ENCODE peak calls at places on chromosomes 4 and X, in nine cellular contexts. G is breast epithelium, Y is IMR-90, B is pancreas, D is astrocyte, L is tibial nerve, Z is Peyer's patch, J is mammary epithelial cell, V is DND-41. Q is an unnamed sample.

GRCh38 chrX:149365061-149365460 is 140.0 kb downstream of the IDS start:
- DNase-seq in G (no peak), Y (no peak), B (no peak), D (peak), L (no peak), Z (no peak), J (peak), V (no peak), Q (no peak)

GRCh38 chrX:30888526-30889146 is 418 bp downstream of the TAB3 start:
- DNase-seq in G (no peak), Y (no peak), B (no peak), D (peak), L (no peak), Z (no peak), J (no peak), V (peak), Q (peak)

GRCh38 chr4:56671373-56671772 is 9.7 kb downstream of the HOPX start:
- DNase-seq in G (no peak), Y (no peak), B (no peak), D (no peak), L (no peak), Z (no peak), J (no peak), V (no peak), Q (no peak)

GRCh38 chr4:141684785-141685184 is 48.4 kb downstream of the IL15 start:
- DNase-seq in G (no peak), Y (peak), B (no peak), D (peak), L (no peak), Z (no peak), J (peak), V (no peak), Q (no peak)

GRCh38 chr4:40288547-40288946 is 46.6 kb upstream of the CHRNA9 start:
- DNase-seq in G (no peak), Y (no peak), B (no peak), D (no peak), L (no peak), Z (peak), J (no peak), V (no peak), Q (no peak)

GRCh38 chr4:90745176-90745575 is 618.0 kb downstream of the CCSER1 start:
- DNase-seq in G (no peak), Y (no peak), B (no peak), D (peak), L (no peak), Z (no peak), J (peak), V (no peak), Q (no peak)

GRCh38 chrX:154460326-154460725 is 2.2 kb downstream of the PLXNA3 start:
- DNase-seq in G (no peak), Y (no peak), B (no peak), D (no peak), L (no peak), Z (no peak), J (no peak), V (no peak), Q (no peak)

GRCh38 chrX:115494133-115494532 is 66.8 kb upstream of the PLS3 start:
- DNase-seq in G (no peak), Y (peak), B (no peak), D (no peak), L (no peak), Z (no peak), J (no peak), V (no peak), Q (no peak)

GRCh38 chr4:23930750-23931488 is 41.1 kb upstream of the PPARGC1A start:
- DNase-seq in G (peak), Y (no peak), B (peak), D (peak), L (peak), Z (no peak), J (no peak), V (no peak), Q (peak)

GRCh38 chrX:30065226-30065625 is 150.1 kb upstream of the MAGEB2 start:
- DNase-seq in G (no peak), Y (peak), B (no peak), D (peak), L (no peak), Z (no peak), J (no peak), V (no peak), Q (no peak)

GRCh38 chr4:164935363-164935762 is 42.1 kb downstream of the TRIM61 start:
- DNase-seq in G (no peak), Y (no peak), B (no peak), D (no peak), L (no peak), Z (no peak), J (no peak), V (no peak), Q (no peak)

GRCh38 chr4:159977907-159978617 is 875.2 kb downstream of the RAPGEF2 start:
- DNase-seq in G (no peak), Y (no peak), B (no peak), D (no peak), L (no peak), Z (no peak), J (peak), V (no peak), Q (no peak)

GRCh38 chr4:82733636-82734035 is 65.0 kb downstream of the SCD5 start:
- DNase-seq in G (no peak), Y (peak), B (peak), D (peak), L (no peak), Z (no peak), J (peak), V (no peak), Q (no peak)

GRCh38 chr4:152529880-152530279 is 6.0 kb downstream of the FBXW7 start:
- DNase-seq in G (no peak), Y (no peak), B (no peak), D (no peak), L (no peak), Z (no peak), J (no peak), V (no peak), Q (no peak)

GRCh38 chr4:43456383-43456782 is 563.9 kb downstream of the GRXCR1 start:
- DNase-seq in G (no peak), Y (peak), B (no peak), D (peak), L (no peak), Z (no peak), J (peak), V (no peak), Q (no peak)

GRCh38 chr4:85741921-85742591 is 267.1 kb downstream of the ARHGAP24 start:
- DNase-seq in G (no peak), Y (no peak), B (peak), D (no peak), L (no peak), Z (no peak), J (no peak), V (no peak), Q (no peak)

GRCh38 chrX:24423960-24424359 is 41.1 kb upstream of the PDK3 start:
- DNase-seq in G (no peak), Y (no peak), B (no peak), D (no peak), L (no peak), Z (no peak), J (no peak), V (no peak), Q (no peak)

GRCh38 chrX:105564536-105564935 is 257.8 kb upstream of the NRK start:
- DNase-seq in G (no peak), Y (peak), B (no peak), D (peak), L (no peak), Z (no peak), J (peak), V (no peak), Q (no peak)

GRCh38 chrX:20530319-20530979 is 263.7 kb upstream of the RPS6KA3 start:
- DNase-seq in G (peak), Y (peak), B (peak), D (no peak), L (peak), Z (peak), J (peak), V (peak), Q (no peak)

GRCh38 chrX:104137496-104137895 is 19.3 kb downstream of the SLC25A53 start:
- DNase-seq in G (no peak), Y (no peak), B (no peak), D (peak), L (no peak), Z (no peak), J (no peak), V (peak), Q (no peak)

GRCh38 chr4:113106076-113106475 is 56.6 kb downstream of the ANK2 start:
- DNase-seq in G (no peak), Y (peak), B (no peak), D (peak), L (no peak), Z (no peak), J (peak), V (no peak), Q (no peak)

GRCh38 chr4:97953171-97953570 is 190.1 kb downstream of the STPG2 start:
- DNase-seq in G (no peak), Y (no peak), B (no peak), D (no peak), L (no peak), Z (no peak), J (no peak), V (peak), Q (no peak)

GRCh38 chrX:20445109-20445508 is 178.4 kb upstream of the RPS6KA3 start:
- DNase-seq in G (no peak), Y (no peak), B (no peak), D (no peak), L (no peak), Z (no peak), J (no peak), V (no peak), Q (no peak)

GRCh38 chr4:48722509-48723446 is 57.3 kb downstream of the FRYL start:
- DNase-seq in G (no peak), Y (peak), B (no peak), D (peak), L (no peak), Z (no peak), J (no peak), V (no peak), Q (no peak)

GRCh38 chrX:387729-388128 is 1.0 kb upstream of the PPP2R3B start:
- DNase-seq in G (no peak), Y (no peak), B (no peak), D (no peak), L (no peak), Z (no peak), J (no peak), V (no peak), Q (no peak)

GRCh38 chrX:25204182-25204581 is 188.4 kb upstream of the ARX start:
- DNase-seq in G (no peak), Y (no peak), B (no peak), D (no peak), L (no peak), Z (no peak), J (no peak), V (no peak), Q (no peak)

GRCh38 chr4:80360102-80360501 is 24.6 kb downstream of the CFAP299 start:
- DNase-seq in G (no peak), Y (no peak), B (no peak), D (no peak), L (no peak), Z (no peak), J (no peak), V (peak), Q (no peak)

GRCh38 chr4:141339966-141340365 is 119.3 kb downstream of the ZNF330 start:
- DNase-seq in G (no peak), Y (peak), B (no peak), D (peak), L (no peak), Z (no peak), J (peak), V (no peak), Q (no peak)

GRCh38 chr4:139540161-139540560 is 15.9 kb downstream of the SETD7 start:
- DNase-seq in G (no peak), Y (no peak), B (no peak), D (no peak), L (no peak), Z (no peak), J (no peak), V (no peak), Q (no peak)

GRCh38 chr4:1978226-1978625 is 30.5 kb downstream of the NELFA start:
- DNase-seq in G (no peak), Y (no peak), B (no peak), D (no peak), L (no peak), Z (no peak), J (no peak), V (no peak), Q (no peak)

GRCh38 chrX:136856050-136856449 is 24.5 kb downstream of the RBMX start:
- DNase-seq in G (no peak), Y (no peak), B (no peak), D (no peak), L (no peak), Z (no peak), J (no peak), V (no peak), Q (no peak)

GRCh38 chrX:107574054-107574683 is 54.1 kb upstream of the PRPS1 start:
- DNase-seq in G (no peak), Y (peak), B (no peak), D (peak), L (no peak), Z (no peak), J (peak), V (no peak), Q (no peak)

GRCh38 chr4:186144596-186145569 is 40.4 kb downstream of the FAM149A start:
- DNase-seq in G (no peak), Y (peak), B (peak), D (peak), L (no peak), Z (no peak), J (peak), V (no peak), Q (peak)

GRCh38 chr4:174401471-174402130 is 117.9 kb downstream of the CEP44 start:
- DNase-seq in G (no peak), Y (no peak), B (no peak), D (peak), L (no peak), Z (no peak), J (no peak), V (no peak), Q (no peak)

GRCh38 chrX:40099046-40099968 is 1.5 kb upstream of the BCOR start:
- DNase-seq in G (no peak), Y (no peak), B (peak), D (no peak), L (no peak), Z (peak), J (no peak), V (peak), Q (no peak)

GRCh38 chr4:159071178-159071968 is 31.5 kb upstream of the RAPGEF2 start:
- DNase-seq in G (no peak), Y (peak), B (no peak), D (peak), L (no peak), Z (no peak), J (peak), V (no peak), Q (no peak)

GRCh38 chr4:87532109-87532508 is 2.9 kb upstream of the SPARCL1 start:
- DNase-seq in G (no peak), Y (no peak), B (no peak), D (no peak), L (no peak), Z (no peak), J (no peak), V (no peak), Q (no peak)

GRCh38 chr4:89492476-89493110 is 185.0 kb upstream of the GPRIN3 start:
- DNase-seq in G (no peak), Y (peak), B (no peak), D (peak), L (no peak), Z (no peak), J (peak), V (no peak), Q (no peak)

GRCh38 chr4:116796022-116796421 is 289.4 kb downstream of the TRAM1L1 start:
- DNase-seq in G (no peak), Y (no peak), B (no peak), D (no peak), L (no peak), Z (no peak), J (no peak), V (no peak), Q (no peak)

GRCh38 chr4:113316879-113317278 is 267.4 kb downstream of the ANK2 start:
- DNase-seq in G (no peak), Y (no peak), B (no peak), D (peak), L (no peak), Z (peak), J (no peak), V (no peak), Q (no peak)

GRCh38 chr4:10458190-10458589 is 964 bp upstream of the ZNF518B start:
- DNase-seq in G (no peak), Y (no peak), B (no peak), D (no peak), L (no peak), Z (no peak), J (no peak), V (no peak), Q (no peak)

GRCh38 chr4:10456270-10457254 is 664 bp downstream of the ZNF518B start:
- DNase-seq in G (no peak), Y (peak), B (peak), D (peak), L (no peak), Z (peak), J (peak), V (no peak), Q (no peak)

GRCh38 chr4:10459305-10459704 is 2.1 kb upstream of the ZNF518B start:
- DNase-seq in G (no peak), Y (no peak), B (no peak), D (no peak), L (no peak), Z (no peak), J (no peak), V (no peak), Q (no peak)

GRCh38 chr4:10455133-10455532 is 2.1 kb downstream of the ZNF518B start:
- DNase-seq in G (no peak), Y (no peak), B (no peak), D (no peak), L (no peak), Z (no peak), J (no peak), V (no peak), Q (no peak)

DNA sequence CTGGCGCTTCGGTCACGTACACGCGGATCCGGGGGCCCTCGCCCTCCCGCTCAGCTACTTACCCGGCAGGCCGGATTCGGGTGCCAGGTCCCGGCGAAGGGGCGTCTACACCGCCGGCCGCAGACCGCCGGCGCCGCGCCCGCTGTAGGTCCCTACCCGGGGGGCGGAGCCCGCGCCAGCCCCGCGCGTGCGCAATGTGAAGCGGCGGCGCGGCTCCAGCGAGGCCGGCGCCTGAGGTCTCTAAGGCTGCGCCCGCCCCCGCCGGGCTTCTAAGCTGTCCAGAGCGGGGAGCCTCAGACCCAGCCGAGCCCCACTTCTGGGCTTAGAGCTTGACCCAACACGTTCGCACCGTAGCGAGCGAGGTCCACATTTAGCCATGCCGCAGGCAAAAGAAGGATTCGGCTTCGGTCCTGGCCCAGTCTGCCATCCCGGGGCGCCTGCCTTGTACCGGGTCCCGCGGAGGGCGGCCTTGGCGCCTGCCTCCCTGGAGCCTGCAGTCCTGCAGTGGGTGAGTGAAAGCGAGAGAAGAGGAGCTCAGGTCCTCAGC is at the start of gene ZNF518B:
- DNase-seq in G (no peak), Y (peak), B (peak), D (peak), L (peak), Z (peak), J (peak), V (peak), Q (no peak)
- H3K27ac ChIP-seq in G (peak), Y (peak), B (no peak), D (peak), L (no peak), Z (peak), J (no peak), V (no peak), Q (peak)

GRCh38 chr4:19408488-19408887 is 843.2 kb upstream of the SLIT2 start:
- DNase-seq in G (no peak), Y (no peak), B (no peak), D (no peak), L (no peak), Z (no peak), J (no peak), V (no peak), Q (no peak)

GRCh38 chr4:19403786-19404185 is 847.9 kb upstream of the SLIT2 start:
- DNase-seq in G (no peak), Y (no peak), B (no peak), D (no peak), L (no peak), Z (no peak), J (no peak), V (no peak), Q (no peak)

GRCh38 chr4:19400820-19401219 is 850.9 kb upstream of the SLIT2 start:
- DNase-seq in G (no peak), Y (no peak), B (no peak), D (no peak), L (no peak), Z (no peak), J (no peak), V (no peak), Q (no peak)

GRCh38 chr4:19402666-19403065 is 849.0 kb upstream of the SLIT2 start:
- DNase-seq in G (no peak), Y (peak), B (no peak), D (no peak), L (no peak), Z (no peak), J (no peak), V (no peak), Q (no peak)

GRCh38 chr4:19406789-19407188 is 844.9 kb upstream of the SLIT2 start:
- DNase-seq in G (no peak), Y (no peak), B (no peak), D (no peak), L (no peak), Z (no peak), J (no peak), V (no peak), Q (no peak)
- TF ChIP-seq CTCF in G (no peak), Y (no peak), B (no peak), D (no peak), L (no peak), Z (no peak), J (no peak), V (no peak), Q (no peak)

DNA sequence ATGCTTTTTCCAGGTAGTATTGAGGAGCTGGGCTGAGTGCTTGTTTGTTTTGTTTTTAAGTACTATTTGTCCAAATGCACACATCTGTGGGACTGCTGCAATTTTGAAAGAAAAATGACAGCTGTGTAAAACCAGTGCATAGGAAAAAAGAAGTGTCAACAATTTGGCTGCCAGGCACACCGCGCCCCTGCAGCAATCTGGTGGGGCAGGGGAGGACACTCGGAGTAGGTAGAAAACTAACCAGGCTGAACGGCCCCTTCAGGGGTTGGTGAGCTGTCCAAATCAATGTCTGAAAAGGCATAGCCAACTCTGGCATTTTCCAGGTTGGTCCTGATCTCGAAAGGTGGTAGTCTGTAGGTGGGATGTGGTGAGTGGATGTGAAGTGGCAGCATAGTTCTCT is 1.1 kb downstream of the LDOC1 start:
- DNase-seq in G (no peak), Y (no peak), B (no peak), D (no peak), L (no peak), Z (no peak), J (no peak), V (no peak), Q (no peak)
- H3K4me3 ChIP-seq in G (peak), Y (peak), B (peak), D (peak), L (peak), Z (no peak), J (peak), V (no peak), Q (peak)

DNA sequence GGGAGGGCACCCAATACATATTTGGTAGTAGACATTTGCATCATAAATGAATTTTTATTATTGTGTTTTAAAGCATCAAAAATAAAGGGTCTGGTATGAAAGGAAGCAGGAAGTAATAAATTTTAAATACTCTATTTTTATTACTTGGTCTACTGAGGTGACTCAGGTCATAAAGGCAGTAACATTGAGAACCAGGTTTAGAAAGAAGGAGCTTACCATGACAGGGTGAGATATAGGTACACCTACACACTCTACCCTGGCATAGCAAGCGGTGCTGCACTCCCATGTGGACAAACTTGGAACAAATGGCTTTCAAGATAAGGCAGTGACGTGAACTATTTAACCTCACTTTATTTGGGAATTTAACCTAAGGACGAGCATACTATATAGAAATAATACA is 344.6 kb downstream of the BMPR1B start:
- DNase-seq in G (no peak), Y (no peak), B (no peak), D (no peak), L (no peak), Z (no peak), J (no peak), V (no peak), Q (no peak)
- H3K27ac ChIP-seq in G (no peak), Y (no peak), B (no peak), D (no peak), L (no peak), Z (no peak), J (no peak), V (peak), Q (no peak)